ENCODE peak calls at places on chromosomes 16 and 17, in eight cellular contexts. A is AG09309; D is activated effector memory CD4-positive, alpha-beta T cell treated with anti-CD3 and anti-CD28 coated beads, Interleukin-2, amount 50 U/mL, for 16 hours; B is ecto neural progenitor cell; I is Peyer's patch; T is Panc1; Y is sciatic nerve; X is lung microvascular endothelial cell. G is an unnamed sample.

GRCh38 chr16:85898521-85899442 is at the start of gene IRF8:
- DNase-seq in I (peak; percentile 93), Y (peak; percentile 90), A (no peak), B (peak; percentile 88), D (peak; percentile 84), T (no peak), X (peak; percentile 75), G (no peak)

GRCh38 chr16:51151951-51152663 is 1.0 kb upstream of the SALL1 start:
- DNase-seq in I (no peak), Y (no peak), T (no peak), D (no peak), X (no peak), B (peak; percentile 94), A (peak; percentile 59), G (peak; percentile 87)

GRCh38 chr17:68847711-68848110 is 107.5 kb downstream of the ABCA8 start:
- DNase-seq in T (no peak), X (no peak), A (no peak), B (no peak), D (no peak), Y (no peak), I (no peak), G (no peak)

GRCh38 chr17:81810892-81811704 is 7.1 kb downstream of the GCGR start:
- DNase-seq in X (no peak), I (no peak), Y (no peak), D (no peak), B (no peak), A (no peak), T (no peak), G (no peak)

GRCh38 chr16:57912529-57913260 is 58.2 kb downstream of the CNGB1 start:
- DNase-seq in I (no peak), T (no peak), B (no peak), A (no peak), Y (no peak), X (no peak), D (no peak), G (no peak)

GRCh38 chr17:75783069-75783783 is 1.4 kb upstream of the UNK start:
- DNase-seq in T (no peak), D (no peak), Y (no peak), A (peak; percentile 33), B (no peak), I (no peak), X (peak; percentile 63), G (peak; percentile 36)

GRCh38 chr17:42456223-42457106 is 2.2 kb upstream of the ATP6V0A1 start:
- DNase-seq in T (no peak), D (no peak), X (peak; percentile 87), B (no peak), Y (no peak), A (peak; percentile 49), I (no peak), G (peak; percentile 42)

GRCh38 chr17:65020284-65020683 is 36.3 kb downstream of the GNA13 start:
- DNase-seq in A (peak; percentile 82), X (no peak), T (no peak), D (no peak), Y (no peak), B (no peak), I (no peak), G (peak; percentile 60)

GRCh38 chr16:85794696-85795095 is 4.6 kb downstream of the EMC8 start:
- DNase-seq in X (no peak), D (no peak), A (no peak), Y (no peak), T (no peak), I (no peak), B (no peak), G (no peak)

GRCh38 chr17:13490427-13490826 is 111.3 kb downstream of the HS3ST3A1 start:
- DNase-seq in Y (no peak), B (no peak), T (no peak), D (no peak), A (no peak), X (no peak), I (no peak), G (no peak)

GRCh38 chr17:39473310-39473709 is 12.0 kb downstream of the CDK12 start:
- DNase-seq in Y (peak; percentile 0), X (no peak), B (no peak), T (no peak), D (no peak), I (no peak), A (no peak), G (no peak)

GRCh38 chr17:57645950-57646686 is 99.0 kb downstream of the CCDC182 start:
- DNase-seq in I (no peak), X (no peak), D (no peak), T (no peak), Y (no peak), B (no peak), A (no peak), G (no peak)

GRCh38 chr17:50558955-50559614 is 1.4 kb upstream of the CACNA1G start:
- DNase-seq in A (no peak), B (peak; percentile 84), Y (no peak), I (no peak), X (no peak), T (no peak), D (peak; percentile 68), G (no peak)

GRCh38 chr16:64455275-64455674 is 666.6 kb downstream of the CDH11 start:
- DNase-seq in B (no peak), X (peak; percentile 2), I (no peak), Y (no peak), A (no peak), D (no peak), T (no peak), G (no peak)

GRCh38 chr16:81189100-81189664 is 49.3 kb upstream of the BCO1 start:
- DNase-seq in X (no peak), A (peak; percentile 24), Y (peak; percentile 86), T (no peak), D (no peak), I (peak; percentile 57), B (no peak), G (peak; percentile 28)

GRCh38 chr17:67992541-67993152 is 3.6 kb downstream of the C17orf58 start:
- DNase-seq in D (peak; percentile 64), Y (no peak), X (peak; percentile 10), I (no peak), A (no peak), T (no peak), B (no peak), G (no peak)

GRCh38 chr17:4004517-4005295 is 40.5 kb upstream of the ATP2A3 start:
- DNase-seq in Y (peak; percentile 74), B (peak; percentile 88), I (peak; percentile 85), X (peak; percentile 47), A (no peak), T (no peak), D (peak; percentile 82), G (no peak)

GRCh38 chr16:30378236-30379164 is 3.9 kb downstream of the SEPTIN1 start:
- DNase-seq in X (peak; percentile 98), I (peak; percentile 99), Y (peak; percentile 99), A (peak; percentile 81), B (peak; percentile 100), T (no peak), D (peak; percentile 100), G (peak; percentile 95)

GRCh38 chr17:65698381-65699061 is 137.1 kb upstream of the AXIN2 start:
- DNase-seq in D (no peak), A (no peak), Y (no peak), B (no peak), I (no peak), T (no peak), X (peak; percentile 55), G (no peak)

GRCh38 chr16:70695351-70696070 is 9.7 kb upstream of the MTSS2 start:
- DNase-seq in A (no peak), Y (no peak), I (no peak), B (no peak), X (peak; percentile 67), T (no peak), D (no peak), G (no peak)

GRCh38 chr17:75048396-75048933 is 1.4 kb downstream of the KCTD2 start:
- DNase-seq in Y (no peak), I (no peak), X (peak; percentile 7), T (no peak), B (no peak), A (no peak), D (no peak), G (no peak)

GRCh38 chr17:63094636-63095035 is 128.6 kb downstream of the TANC2 start:
- DNase-seq in X (no peak), Y (no peak), A (no peak), D (no peak), I (no peak), B (no peak), T (no peak), G (no peak)

GRCh38 chr17:67488161-67488560 is 111.1 kb downstream of the PITPNC1 start:
- DNase-seq in A (no peak), I (no peak), T (no peak), D (no peak), X (no peak), Y (peak; percentile 68), B (no peak), G (no peak)

GRCh38 chr17:61457226-61457983 is 5.2 kb downstream of the TBX4 start:
- DNase-seq in X (no peak), D (peak; percentile 44), I (peak; percentile 37), A (no peak), Y (no peak), B (peak; percentile 72), T (no peak), G (no peak)

GRCh38 chr17:42193216-42194132 is 820 bp downstream of the GHDC start:
- DNase-seq in Y (no peak), A (no peak), I (no peak), B (no peak), X (no peak), T (no peak), D (no peak), G (no peak)

GRCh38 chr17:33028061-33028460 is 36.4 kb downstream of the SPACA3 start:
- DNase-seq in T (no peak), X (no peak), D (no peak), A (no peak), Y (no peak), B (no peak), I (no peak), G (no peak)

GRCh38 chr17:48030531-48030930 is 7.1 kb downstream of the COPZ2 start:
- DNase-seq in Y (no peak), B (no peak), A (no peak), I (no peak), T (no peak), X (peak; percentile 26), D (no peak), G (no peak)

GRCh38 chr16:58299757-58300349 is 5.0 kb upstream of the PRSS54 start:
- DNase-seq in Y (no peak), T (no peak), X (peak; percentile 27), B (peak; percentile 60), I (no peak), A (no peak), D (no peak), G (no peak)

GRCh38 chr16:1530883-1531637 is 2.4 kb upstream of the TMEM204 start:
- DNase-seq in Y (no peak), A (peak; percentile 69), X (peak; percentile 45), D (no peak), T (no peak), I (no peak), B (no peak), G (peak; percentile 89)

GRCh38 chr16:593406-593805 is 3.5 kb downstream of the RAB40C start:
- DNase-seq in X (no peak), T (no peak), I (peak; percentile 77), Y (no peak), D (no peak), A (no peak), B (no peak), G (no peak)

GRCh38 chr17:35577826-35578194 is 561 bp downstream of the PEX12 start:
- DNase-seq in X (peak; percentile 36), A (no peak), D (no peak), B (no peak), I (no peak), Y (no peak), T (no peak), G (no peak)

GRCh38 chr16:53413864-53414263 is 20.4 kb upstream of the RBL2 start:
- DNase-seq in B (no peak), Y (no peak), A (no peak), D (no peak), T (no peak), X (no peak), I (no peak), G (no peak)

GRCh38 chr17:19002805-19003542 is 1.6 kb downstream of the FAM83G start:
- DNase-seq in D (no peak), T (no peak), A (no peak), X (peak; percentile 50), Y (no peak), I (no peak), B (no peak), G (no peak)

GRCh38 chr16:84174396-84174795 is 12.5 kb downstream of the TAF1C start:
- DNase-seq in D (no peak), A (no peak), B (no peak), T (no peak), I (no peak), Y (no peak), X (no peak), G (no peak)

G was measured in GM04504.